ENCODE peak calls at places on chromosome 6, in eight cellular contexts. J is NT2/D1; N is CD8-positive, alpha-beta T cell; M is pancreas; U is ascending aorta; P is uterus; E is aorta; R is mucosa of descending colon. F is an unnamed sample. For H3K4me1, the result is how much of the 10 kb centered on the place peaks cover.

GRCh38 chr6:13419422-13419821 is 68.0 kb downstream of the GFOD1 start:
- DNase-seq in J (no peak), N (no peak), M (no peak), U (no peak), P (no peak), E (no peak), R (no peak), F (no peak)

GRCh38 chr6:48419992-48420391 is 309.0 kb upstream of the PTCHD4 start:
- DNase-seq in J (no peak), N (no peak), M (no peak), U (no peak), P (no peak), E (no peak), R (no peak), F (no peak)

GRCh38 chr6:169950558-169950957 is 199.1 kb downstream of the ERMARD start:
- DNase-seq in J (no peak), N (peak), M (no peak), U (no peak), P (no peak), E (peak), R (no peak), F (peak)

GRCh38 chr6:74971631-74972030 is 234.2 kb downstream of the COL12A1 start:
- DNase-seq in J (no peak), N (no peak), M (no peak), U (no peak), P (no peak), E (no peak), R (no peak), F (no peak)

GRCh38 chr6:25369450-25370086 is 90.4 kb downstream of the CARMIL1 start:
- DNase-seq in J (no peak), N (peak), M (peak), U (no peak), P (no peak), E (no peak), R (no peak), F (no peak)

GRCh38 chr6:84272298-84272697 is 44.9 kb upstream of the CEP162 start:
- DNase-seq in J (no peak), N (no peak), M (no peak), U (no peak), P (no peak), E (no peak), R (no peak), F (no peak)

GRCh38 chr6:14924126-14925024 is 321.5 kb upstream of the JARID2 start:
- DNase-seq in J (no peak), N (no peak), M (no peak), U (no peak), P (no peak), E (no peak), R (no peak), F (no peak)

GRCh38 chr6:41713161-41713649 is 22.2 kb downstream of the TFEB start:
- DNase-seq in J (no peak), N (no peak), M (peak), U (no peak), P (peak), E (no peak), R (no peak), F (peak)

GRCh38 chr6:169215201-169215661 is 38.4 kb downstream of the THBS2 start:
- DNase-seq in J (no peak), N (no peak), M (no peak), U (no peak), P (no peak), E (no peak), R (no peak), F (no peak)

GRCh38 chr6:169976301-169977081 is 225.1 kb downstream of the ERMARD start:
- DNase-seq in J (no peak), N (no peak), M (no peak), U (peak), P (no peak), E (peak), R (peak), F (no peak)

GRCh38 chr6:82783587-82784253 is 281.9 kb downstream of the UBE3D start:
- DNase-seq in J (peak), N (no peak), M (no peak), U (no peak), P (no peak), E (no peak), R (no peak), F (no peak)

GRCh38 chr6:17493286-17493685 is 99.9 kb downstream of the CAP2 start:
- DNase-seq in J (no peak), N (no peak), M (no peak), U (no peak), P (no peak), E (no peak), R (no peak), F (no peak)

GRCh38 chr6:51541847-51542246 is 545.6 kb downstream of the PKHD1 start:
- DNase-seq in J (no peak), N (no peak), M (no peak), U (no peak), P (no peak), E (no peak), R (no peak), F (no peak)

GRCh38 chr6:363291-363690 is 28.3 kb upstream of the IRF4 start:
- DNase-seq in J (no peak), N (no peak), M (no peak), U (no peak), P (no peak), E (peak), R (no peak), F (no peak)

GRCh38 chr6:11734861-11735652 is 43.5 kb downstream of the ADTRP start:
- DNase-seq in J (no peak), N (no peak), M (no peak), U (no peak), P (no peak), E (no peak), R (no peak), F (no peak)

GRCh38 chr6:74467533-74468215 is 738.2 kb downstream of the COL12A1 start:
- DNase-seq in J (no peak), N (no peak), M (no peak), U (no peak), P (no peak), E (no peak), R (no peak), F (no peak)

GRCh38 chr6:108115598-108116058 is 41.1 kb upstream of the OSTM1 start:
- DNase-seq in J (no peak), N (no peak), M (peak), U (no peak), P (no peak), E (no peak), R (peak), F (no peak)

GRCh38 chr6:155599571-155599970 is 143.9 kb upstream of the NOX3 start:
- DNase-seq in J (no peak), N (no peak), M (no peak), U (no peak), P (no peak), E (no peak), R (no peak), F (no peak)

GRCh38 chr6:5438882-5439584 is 177.7 kb downstream of the FARS2 start:
- DNase-seq in J (peak), N (no peak), M (no peak), U (no peak), P (no peak), E (no peak), R (no peak), F (no peak)

GRCh38 chr6:163243083-163243482 is 171.4 kb upstream of the QKI start:
- DNase-seq in J (no peak), N (no peak), M (no peak), U (no peak), P (no peak), E (no peak), R (no peak), F (no peak)

GRCh38 chr6:137043710-137044365 is 927 bp downstream of the IL20RA start:
- DNase-seq in J (no peak), N (no peak), M (no peak), U (no peak), P (peak), E (peak), R (no peak), F (no peak)

GRCh38 chr6:139981810-139982550 is 607.5 kb upstream of the CITED2 start:
- DNase-seq in J (no peak), N (no peak), M (no peak), U (no peak), P (no peak), E (no peak), R (no peak), F (no peak)

GRCh38 chr6:159761135-159761872 is 541 bp upstream of the ACAT2 start:
- DNase-seq in J (no peak), N (no peak), M (peak), U (no peak), P (peak), E (peak), R (peak), F (no peak)

GRCh38 chr6:170006524-170007467 is 255.4 kb downstream of the ERMARD start:
- DNase-seq in J (peak), N (no peak), M (no peak), U (no peak), P (no peak), E (peak), R (no peak), F (no peak)

GRCh38 chr6:45387236-45387635 is 9.5 kb upstream of the SUPT3H start:
- DNase-seq in J (no peak), N (no peak), M (no peak), U (no peak), P (no peak), E (no peak), R (no peak), F (no peak)

GRCh38 chr6:145051661-145052060 is 683.7 kb downstream of the EPM2A start:
- DNase-seq in J (no peak), N (no peak), M (no peak), U (no peak), P (no peak), E (no peak), R (no peak), F (no peak)

GRCh38 chr6:112839525-112839961 is 492.4 kb downstream of the RFPL4B start:
- DNase-seq in J (no peak), N (no peak), M (no peak), U (no peak), P (no peak), E (no peak), R (no peak), F (no peak)

GRCh38 chr6:126628125-126628524 is 288.2 kb downstream of the CENPW start:
- DNase-seq in J (no peak), N (no peak), M (no peak), U (no peak), P (no peak), E (no peak), R (no peak), F (no peak)

GRCh38 chr6:56852249-56852606 is 102.7 kb upstream of the BEND6 start:
- DNase-seq in J (no peak), N (no peak), M (no peak), U (no peak), P (no peak), E (no peak), R (no peak), F (no peak)

GRCh38 chr6:99458319-99458718 is 33.2 kb upstream of the PNISR start:
- DNase-seq in J (peak), N (no peak), M (no peak), U (no peak), P (no peak), E (no peak), R (no peak), F (no peak)

GRCh38 chr6:41671376-41671775 is 33.1 kb downstream of the MDFI start:
- DNase-seq in J (no peak), N (no peak), M (no peak), U (no peak), P (no peak), E (peak), R (no peak), F (no peak)

GRCh38 chr6:132456700-132457143 is 55.4 kb upstream of the MOXD1 start:
- DNase-seq in J (no peak), N (no peak), M (no peak), U (no peak), P (no peak), E (no peak), R (no peak), F (peak)

GRCh38 chr6:122530440-122531046 is 58.9 kb upstream of the SERINC1 start:
- DNase-seq in J (peak), N (peak), M (no peak), U (no peak), P (no peak), E (no peak), R (no peak), F (no peak)

GRCh38 chr6:169291639-169292339 is 38.1 kb upstream of the THBS2 start:
- DNase-seq in J (no peak), N (no peak), M (no peak), U (no peak), P (no peak), E (no peak), R (no peak), F (no peak)

GRCh38 chr6:2900221-2900807 is 2.8 kb downstream of the SERPINB9 start:
- DNase-seq in J (no peak), N (no peak), M (no peak), U (no peak), P (no peak), E (no peak), R (no peak), F (no peak)

GRCh38 chr6:130366011-130366963 is at the start of gene TMEM200A:
- DNase-seq in J (no peak), N (peak), M (peak), U (no peak), P (peak), E (peak), R (peak), F (no peak)

GRCh38 chr6:88492824-88493223 is 326.7 kb upstream of the CNR1 start:
- DNase-seq in J (no peak), N (no peak), M (no peak), U (no peak), P (no peak), E (no peak), R (no peak), F (no peak)

GRCh38 chr6:162854734-162855191 is 127.0 kb downstream of the PACRG start:
- DNase-seq in J (no peak), N (no peak), M (no peak), U (no peak), P (no peak), E (no peak), R (no peak), F (no peak)

GRCh38 chr6:14454467-14454763 is 336.8 kb downstream of the CD83 start:
- DNase-seq in J (no peak), N (peak), M (no peak), U (no peak), P (no peak), E (no peak), R (peak), F (no peak)

GRCh38 chr6:140041571-140042332 is 667.3 kb upstream of the CITED2 start:
- DNase-seq in J (no peak), N (no peak), M (no peak), U (no peak), P (no peak), E (no peak), R (no peak), F (no peak)

GRCh38 chr6:90274481-90275030 is 22.1 kb downstream of the BACH2 start:
- DNase-seq in J (no peak), N (peak), M (no peak), U (no peak), P (no peak), E (no peak), R (peak), F (no peak)

GRCh38 chr6:90268178-90268577 is 28.5 kb downstream of the BACH2 start:
- DNase-seq in J (no peak), N (no peak), M (no peak), U (no peak), P (no peak), E (no peak), R (no peak), F (no peak)

GRCh38 chr6:90269334-90269733 is 27.3 kb downstream of the BACH2 start:
- DNase-seq in J (no peak), N (no peak), M (no peak), U (no peak), P (no peak), E (no peak), R (no peak), F (no peak)

GRCh38 chr6:90273863-90274262 is 22.8 kb downstream of the BACH2 start:
- DNase-seq in J (no peak), N (no peak), M (no peak), U (no peak), P (no peak), E (no peak), R (no peak), F (no peak)

GRCh38 chr6:90271831-90272230 is 24.8 kb downstream of the BACH2 start:
- DNase-seq in J (no peak), N (no peak), M (no peak), U (no peak), P (no peak), E (no peak), R (no peak), F (no peak)
- H3K4me1 ChIP-seq in J (under half), N (half or more), M (under half), U (under half), P (under half), E (under half), R (under half), F (under half)

GRCh38 chr6:156658186-156658585 is 119.0 kb upstream of the ARID1B start:
- DNase-seq in J (no peak), N (no peak), M (no peak), U (no peak), P (no peak), E (no peak), R (no peak), F (no peak)
- H3K4me3 ChIP-seq in J (no peak), N (no peak), M (no peak), U (peak), P (no peak), E (peak), R (no peak), F (no peak)

GRCh38 chr6:158009935-158010585 is 28.4 kb downstream of the SYNJ2 start:
- DNase-seq in J (no peak), N (no peak), M (no peak), U (no peak), P (no peak), E (peak), R (peak), F (no peak)

GRCh38 chr6:158011980-158012566 is 30.4 kb downstream of the SYNJ2 start:
- DNase-seq in J (no peak), N (no peak), M (no peak), U (no peak), P (no peak), E (peak), R (peak), F (no peak)

GRCh38 chr6:158011478-158011920 is 29.8 kb downstream of the SYNJ2 start:
- DNase-seq in J (no peak), N (no peak), M (no peak), U (no peak), P (peak), E (no peak), R (no peak), F (no peak)

GRCh38 chr6:158008894-158009891 is 27.5 kb downstream of the SYNJ2 start:
- DNase-seq in J (no peak), N (peak), M (peak), U (no peak), P (peak), E (peak), R (peak), F (no peak)

DNA sequence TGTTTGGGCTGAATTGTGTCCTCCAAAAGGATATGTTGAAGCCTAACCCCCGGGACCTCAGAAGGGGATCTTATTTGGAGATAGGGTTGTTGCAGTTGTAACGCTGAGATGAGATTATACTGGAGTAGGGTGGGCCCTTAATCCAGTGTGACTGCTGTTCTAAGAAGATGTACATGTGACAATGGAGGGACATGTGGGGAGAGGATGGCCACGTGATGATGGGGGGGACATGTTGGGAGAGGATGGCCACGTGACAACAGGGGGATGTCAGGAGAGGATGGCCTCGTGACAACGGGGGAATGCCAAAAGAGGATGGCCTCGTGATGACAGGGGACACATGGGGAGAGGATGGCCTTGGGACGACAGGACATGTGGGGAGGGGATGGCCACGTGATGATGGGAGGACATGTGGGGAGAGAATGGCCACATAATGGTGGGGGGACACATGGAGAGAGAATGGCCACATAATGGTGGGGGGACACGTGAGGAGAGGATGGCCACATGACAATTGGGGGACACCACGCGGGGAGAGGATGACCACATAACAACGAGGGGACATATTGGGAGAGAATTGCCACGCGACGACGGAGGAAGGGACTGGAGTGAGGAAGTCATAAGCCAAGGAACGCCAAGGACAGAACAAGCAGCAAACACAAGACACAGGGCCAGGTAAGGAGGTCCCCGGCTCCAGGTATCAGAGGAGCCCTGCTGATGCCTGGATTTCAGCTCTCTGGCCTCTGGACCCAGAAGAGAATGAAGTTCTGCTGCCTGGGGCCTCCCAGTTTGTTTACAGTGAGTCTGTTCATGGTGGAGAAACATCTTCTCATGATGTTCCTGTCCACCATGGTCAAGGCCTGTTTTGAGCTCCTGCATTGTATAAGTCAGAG is 29.2 kb downstream of the SYNJ2 start:
- DNase-seq in J (no peak), N (no peak), M (no peak), U (no peak), P (no peak), E (peak), R (peak), F (no peak)
- H3K4me1 ChIP-seq in J (under half), N (under half), M (under half), U (under half), P (under half), E (under half), R (under half), F (under half)

DNA sequence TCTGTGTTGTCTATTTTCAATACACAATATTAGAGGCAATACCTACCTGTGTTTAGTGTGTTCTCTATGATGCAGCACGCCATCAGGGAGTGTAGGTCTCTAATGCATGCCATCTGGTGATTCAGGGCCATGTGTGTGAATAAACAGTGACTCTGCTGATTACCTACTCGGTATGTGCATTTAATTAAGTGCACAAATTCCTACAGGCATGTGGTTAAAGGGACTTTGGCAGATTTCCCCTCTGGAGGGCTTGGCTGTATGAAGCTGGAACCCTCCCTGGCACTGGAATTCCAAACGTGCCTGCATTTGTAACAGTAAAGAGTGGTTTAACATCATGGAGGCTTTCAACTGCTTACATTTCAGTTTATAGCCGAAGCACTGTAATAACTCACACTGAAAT is 401.5 kb upstream of the SASH1 start:
- DNase-seq in J (no peak), N (no peak), M (no peak), U (no peak), P (no peak), E (no peak), R (no peak), F (no peak)
- H3K4me3 ChIP-seq in J (no peak), N (no peak), M (no peak), U (no peak), P (no peak), E (no peak), R (no peak), F (no peak)

GRCh38 chr6:154232013-154232920 is 124.3 kb downstream of the IPCEF1 start:
- DNase-seq in J (no peak), N (no peak), M (no peak), U (no peak), P (no peak), E (no peak), R (no peak), F (no peak)
- H3K4me1 ChIP-seq in J (under half), N (half or more), M (under half), U (under half), P (under half), E (under half), R (under half), F (under half)